ENCODE peak calls at places on chromosomes 16 and 17, in four cellular contexts. One of them, this sample, is unnamed.

GRCh38 chr17:64574646-64575045 is 67.9 kb downstream of the CEP95 start:
- DNase-seq in activated CD4-positive, alpha-beta T cell treated with anti-CD3 and anti-CD28 coated beads for 48 hours: no peak
- DNase-seq in CD4-positive, alpha-beta T cell: no peak
- DNase-seq in activated naive CD8-positive, alpha-beta T cell treated with anti-CD3 and anti-CD28 coated beads, Interleukin-2, amount 10 ng/mL, durations not matched to agents 7 days and 5 days: no peak
- DNase-seq in this sample: no peak

GRCh38 chr17:36640346-36640745 is 39.0 kb downstream of the MRM1 start:
- DNase-seq in activated CD4-positive, alpha-beta T cell treated with anti-CD3 and anti-CD28 coated beads for 48 hours: no peak
- DNase-seq in CD4-positive, alpha-beta T cell: no peak
- DNase-seq in activated naive CD8-positive, alpha-beta T cell treated with anti-CD3 and anti-CD28 coated beads, Interleukin-2, amount 10 ng/mL, durations not matched to agents 7 days and 5 days: no peak
- DNase-seq in this sample: no peak

GRCh38 chr17:8122923-8123694 is 797 bp downstream of the HES7 start:
- DNase-seq in activated CD4-positive, alpha-beta T cell treated with anti-CD3 and anti-CD28 coated beads for 48 hours: peak; percentile 64
- DNase-seq in CD4-positive, alpha-beta T cell: no peak
- DNase-seq in activated naive CD8-positive, alpha-beta T cell treated with anti-CD3 and anti-CD28 coated beads, Interleukin-2, amount 10 ng/mL, durations not matched to agents 7 days and 5 days: peak; percentile 59
- DNase-seq in this sample: no peak

GRCh38 chr17:45775148-45775547 is 9.0 kb upstream of the CRHR1 start:
- DNase-seq in activated CD4-positive, alpha-beta T cell treated with anti-CD3 and anti-CD28 coated beads for 48 hours: no peak
- DNase-seq in CD4-positive, alpha-beta T cell: no peak
- DNase-seq in activated naive CD8-positive, alpha-beta T cell treated with anti-CD3 and anti-CD28 coated beads, Interleukin-2, amount 10 ng/mL, durations not matched to agents 7 days and 5 days: no peak
- DNase-seq in this sample: no peak

GRCh38 chr16:48833461-48833860 is 223.5 kb upstream of the N4BP1 start:
- DNase-seq in activated CD4-positive, alpha-beta T cell treated with anti-CD3 and anti-CD28 coated beads for 48 hours: no peak
- DNase-seq in CD4-positive, alpha-beta T cell: no peak
- DNase-seq in activated naive CD8-positive, alpha-beta T cell treated with anti-CD3 and anti-CD28 coated beads, Interleukin-2, amount 10 ng/mL, durations not matched to agents 7 days and 5 days: no peak
- DNase-seq in this sample: no peak

GRCh38 chr17:80442305-80442659 is 27.3 kb downstream of the ENDOV start:
- DNase-seq in activated CD4-positive, alpha-beta T cell treated with anti-CD3 and anti-CD28 coated beads for 48 hours: no peak
- DNase-seq in CD4-positive, alpha-beta T cell: no peak
- DNase-seq in activated naive CD8-positive, alpha-beta T cell treated with anti-CD3 and anti-CD28 coated beads, Interleukin-2, amount 10 ng/mL, durations not matched to agents 7 days and 5 days: no peak
- DNase-seq in this sample: no peak

GRCh38 chr17:3026125-3026855 is 37.1 kb downstream of the OR1D5 start:
- DNase-seq in activated CD4-positive, alpha-beta T cell treated with anti-CD3 and anti-CD28 coated beads for 48 hours: no peak
- DNase-seq in CD4-positive, alpha-beta T cell: no peak
- DNase-seq in activated naive CD8-positive, alpha-beta T cell treated with anti-CD3 and anti-CD28 coated beads, Interleukin-2, amount 10 ng/mL, durations not matched to agents 7 days and 5 days: no peak
- DNase-seq in this sample: no peak

GRCh38 chr16:50602531-50603205 is 54.5 kb downstream of the NKD1 start:
- DNase-seq in activated CD4-positive, alpha-beta T cell treated with anti-CD3 and anti-CD28 coated beads for 48 hours: no peak
- DNase-seq in CD4-positive, alpha-beta T cell: peak; percentile 70
- DNase-seq in activated naive CD8-positive, alpha-beta T cell treated with anti-CD3 and anti-CD28 coated beads, Interleukin-2, amount 10 ng/mL, durations not matched to agents 7 days and 5 days: no peak
- DNase-seq in this sample: peak; percentile 11

GRCh38 chr17:78658281-78658785 is 81.1 kb upstream of the DNAH17 start:
- DNase-seq in activated CD4-positive, alpha-beta T cell treated with anti-CD3 and anti-CD28 coated beads for 48 hours: no peak
- DNase-seq in CD4-positive, alpha-beta T cell: no peak
- DNase-seq in activated naive CD8-positive, alpha-beta T cell treated with anti-CD3 and anti-CD28 coated beads, Interleukin-2, amount 10 ng/mL, durations not matched to agents 7 days and 5 days: no peak
- DNase-seq in this sample: no peak

GRCh38 chr17:67471118-67471517 is 94.0 kb downstream of the PITPNC1 start:
- DNase-seq in activated CD4-positive, alpha-beta T cell treated with anti-CD3 and anti-CD28 coated beads for 48 hours: no peak
- DNase-seq in CD4-positive, alpha-beta T cell: no peak
- DNase-seq in activated naive CD8-positive, alpha-beta T cell treated with anti-CD3 and anti-CD28 coated beads, Interleukin-2, amount 10 ng/mL, durations not matched to agents 7 days and 5 days: no peak
- DNase-seq in this sample: no peak

GRCh38 chr16:48491517-48491916 is 106.3 kb upstream of the SIAH1 start:
- DNase-seq in activated CD4-positive, alpha-beta T cell treated with anti-CD3 and anti-CD28 coated beads for 48 hours: no peak
- DNase-seq in CD4-positive, alpha-beta T cell: no peak
- DNase-seq in activated naive CD8-positive, alpha-beta T cell treated with anti-CD3 and anti-CD28 coated beads, Interleukin-2, amount 10 ng/mL, durations not matched to agents 7 days and 5 days: no peak
- DNase-seq in this sample: no peak

GRCh38 chr17:79979201-79979840 is 56.4 kb downstream of the TBC1D16 start:
- DNase-seq in activated CD4-positive, alpha-beta T cell treated with anti-CD3 and anti-CD28 coated beads for 48 hours: no peak
- DNase-seq in CD4-positive, alpha-beta T cell: peak; percentile 8
- DNase-seq in activated naive CD8-positive, alpha-beta T cell treated with anti-CD3 and anti-CD28 coated beads, Interleukin-2, amount 10 ng/mL, durations not matched to agents 7 days and 5 days: peak; percentile 9
- DNase-seq in this sample: no peak

GRCh38 chr17:29613371-29613837 is 9.3 kb downstream of the CORO6 start:
- DNase-seq in activated CD4-positive, alpha-beta T cell treated with anti-CD3 and anti-CD28 coated beads for 48 hours: peak; percentile 99
- DNase-seq in CD4-positive, alpha-beta T cell: peak; percentile 95
- DNase-seq in activated naive CD8-positive, alpha-beta T cell treated with anti-CD3 and anti-CD28 coated beads, Interleukin-2, amount 10 ng/mL, durations not matched to agents 7 days and 5 days: peak; percentile 99
- DNase-seq in this sample: peak; percentile 87

GRCh38 chr17:4263282-4264215 is at the start of gene ANKFY1:
- DNase-seq in activated CD4-positive, alpha-beta T cell treated with anti-CD3 and anti-CD28 coated beads for 48 hours: peak; percentile 99
- DNase-seq in CD4-positive, alpha-beta T cell: peak; percentile 98
- DNase-seq in activated naive CD8-positive, alpha-beta T cell treated with anti-CD3 and anti-CD28 coated beads, Interleukin-2, amount 10 ng/mL, durations not matched to agents 7 days and 5 days: peak; percentile 99
- DNase-seq in this sample: peak; percentile 97

GRCh38 chr16:678858-679807 is 1.1 kb upstream of the STUB1 start:
- DNase-seq in activated CD4-positive, alpha-beta T cell treated with anti-CD3 and anti-CD28 coated beads for 48 hours: peak; percentile 67
- DNase-seq in CD4-positive, alpha-beta T cell: peak; percentile 58
- DNase-seq in activated naive CD8-positive, alpha-beta T cell treated with anti-CD3 and anti-CD28 coated beads, Interleukin-2, amount 10 ng/mL, durations not matched to agents 7 days and 5 days: peak; percentile 72
- DNase-seq in this sample: no peak

GRCh38 chr16:8655184-8655717 is 19.2 kb upstream of the ABAT start:
- DNase-seq in activated CD4-positive, alpha-beta T cell treated with anti-CD3 and anti-CD28 coated beads for 48 hours: peak; percentile 60
- DNase-seq in CD4-positive, alpha-beta T cell: no peak
- DNase-seq in activated naive CD8-positive, alpha-beta T cell treated with anti-CD3 and anti-CD28 coated beads, Interleukin-2, amount 10 ng/mL, durations not matched to agents 7 days and 5 days: no peak
- DNase-seq in this sample: no peak

GRCh38 chr16:27123795-27124194 is 57.1 kb downstream of the C16orf82 start:
- DNase-seq in activated CD4-positive, alpha-beta T cell treated with anti-CD3 and anti-CD28 coated beads for 48 hours: no peak
- DNase-seq in CD4-positive, alpha-beta T cell: no peak
- DNase-seq in activated naive CD8-positive, alpha-beta T cell treated with anti-CD3 and anti-CD28 coated beads, Interleukin-2, amount 10 ng/mL, durations not matched to agents 7 days and 5 days: no peak
- DNase-seq in this sample: no peak

GRCh38 chr16:17063156-17063555 is 407.6 kb downstream of the XYLT1 start:
- DNase-seq in activated CD4-positive, alpha-beta T cell treated with anti-CD3 and anti-CD28 coated beads for 48 hours: no peak
- DNase-seq in CD4-positive, alpha-beta T cell: no peak
- DNase-seq in activated naive CD8-positive, alpha-beta T cell treated with anti-CD3 and anti-CD28 coated beads, Interleukin-2, amount 10 ng/mL, durations not matched to agents 7 days and 5 days: no peak
- DNase-seq in this sample: no peak

GRCh38 chr16:57316390-57317017 is 32.0 kb upstream of the PLLP start:
- DNase-seq in activated CD4-positive, alpha-beta T cell treated with anti-CD3 and anti-CD28 coated beads for 48 hours: no peak
- DNase-seq in CD4-positive, alpha-beta T cell: no peak
- DNase-seq in activated naive CD8-positive, alpha-beta T cell treated with anti-CD3 and anti-CD28 coated beads, Interleukin-2, amount 10 ng/mL, durations not matched to agents 7 days and 5 days: no peak
- DNase-seq in this sample: no peak

GRCh38 chr16:47504599-47504998 is 43.5 kb downstream of the PHKB start:
- DNase-seq in activated CD4-positive, alpha-beta T cell treated with anti-CD3 and anti-CD28 coated beads for 48 hours: no peak
- DNase-seq in CD4-positive, alpha-beta T cell: no peak
- DNase-seq in activated naive CD8-positive, alpha-beta T cell treated with anti-CD3 and anti-CD28 coated beads, Interleukin-2, amount 10 ng/mL, durations not matched to agents 7 days and 5 days: no peak
- DNase-seq in this sample: no peak

GRCh38 chr17:39450051-39450450 is 1.0 kb downstream of the MED1 start:
- DNase-seq in activated CD4-positive, alpha-beta T cell treated with anti-CD3 and anti-CD28 coated beads for 48 hours: no peak
- DNase-seq in CD4-positive, alpha-beta T cell: no peak
- DNase-seq in activated naive CD8-positive, alpha-beta T cell treated with anti-CD3 and anti-CD28 coated beads, Interleukin-2, amount 10 ng/mL, durations not matched to agents 7 days and 5 days: no peak
- DNase-seq in this sample: no peak

GRCh38 chr16:886802-887731 is 83.7 kb downstream of the LMF1 start:
- DNase-seq in activated CD4-positive, alpha-beta T cell treated with anti-CD3 and anti-CD28 coated beads for 48 hours: no peak
- DNase-seq in CD4-positive, alpha-beta T cell: no peak
- DNase-seq in activated naive CD8-positive, alpha-beta T cell treated with anti-CD3 and anti-CD28 coated beads, Interleukin-2, amount 10 ng/mL, durations not matched to agents 7 days and 5 days: no peak
- DNase-seq in this sample: no peak